ENCODE peak calls at places on chromosomes 12 and 14, in seven cellular contexts. G, M, J, L, K, F and A are unnamed samples.
A peak's percentile ranks its signal among the peaks of the same experiment; 100 is the strongest.

GRCh38 chr14:33014710-33015109 is 76.0 kb downstream of the NPAS3 start:
- DNase-seq in G (peak; percentile 1), M (no peak), J (no peak), L (no peak), K (no peak), F (no peak), A (no peak)

GRCh38 chr14:35406811-35407630 is 2.5 kb upstream of the NFKBIA start:
- DNase-seq in G (peak; percentile 82), M (peak; percentile 91), J (peak; percentile 87), L (no peak), K (peak; percentile 45), F (no peak), A (no peak)

GRCh38 chr14:52018252-52018651 is 28.9 kb downstream of the RTRAF start:
- DNase-seq in G (no peak), M (peak; percentile 84), J (no peak), L (no peak), K (no peak), F (no peak), A (no peak)

GRCh38 chr14:74611672-74612345 is at the start of gene LTBP2:
- DNase-seq in G (peak; percentile 45), M (peak; percentile 72), J (peak; percentile 16), L (no peak), K (no peak), F (no peak), A (no peak)

GRCh38 chr12:94205738-94206310 is 57.4 kb downstream of the PLXNC1 start:
- DNase-seq in G (no peak), M (no peak), J (no peak), L (no peak), K (no peak), F (no peak), A (no peak)

GRCh38 chr12:88814789-88815188 is 234.5 kb upstream of the KITLG start:
- DNase-seq in G (no peak), M (no peak), J (no peak), L (no peak), K (no peak), F (no peak), A (no peak)

GRCh38 chr12:22982635-22983034 is 357.7 kb downstream of the ETNK1 start:
- DNase-seq in G (no peak), M (no peak), J (no peak), L (no peak), K (no peak), F (no peak), A (no peak)

GRCh38 chr14:53295985-53296582 is 143.0 kb upstream of the DDHD1 start:
- DNase-seq in G (peak; percentile 37), M (peak; percentile 76), J (peak; percentile 78), L (no peak), K (no peak), F (no peak), A (no peak)

GRCh38 chr14:53355581-53356112 is 202.5 kb upstream of the DDHD1 start:
- DNase-seq in G (peak; percentile 100), M (peak; percentile 60), J (no peak), L (no peak), K (no peak), F (no peak), A (peak; percentile 78)

GRCh38 chr14:62179367-62180018 is 417.3 kb downstream of the SNAPC1 start:
- DNase-seq in G (peak; percentile 88), M (peak; percentile 94), J (peak; percentile 84), L (no peak), K (peak; percentile 73), F (peak; percentile 62), A (peak; percentile 64)

GRCh38 chr14:104420990-104421389 is 158.6 kb upstream of the C14orf180 start:
- DNase-seq in G (no peak), M (no peak), J (no peak), L (no peak), K (no peak), F (no peak), A (no peak)

GRCh38 chr12:31702047-31702446 is 26.8 kb downstream of the AMN1 start:
- DNase-seq in G (peak; percentile 69), M (no peak), J (no peak), L (no peak), K (no peak), F (no peak), A (no peak)

GRCh38 chr12:122849352-122850047 is 14.2 kb downstream of the HIP1R start:
- DNase-seq in G (no peak), M (no peak), J (no peak), L (no peak), K (no peak), F (no peak), A (no peak)

GRCh38 chr12:51262758-51263177 is 7.4 kb downstream of the SMAGP start:
- DNase-seq in G (peak; percentile 76), M (peak; percentile 68), J (no peak), L (no peak), K (peak; percentile 37), F (peak; percentile 52), A (peak; percentile 58)

GRCh38 chr12:30631710-30632109 is 64.0 kb downstream of the IPO8 start:
- DNase-seq in G (no peak), M (no peak), J (no peak), L (no peak), K (no peak), F (no peak), A (no peak)

GRCh38 chr12:7188557-7189397 is 709 bp upstream of the PEX5 start:
- DNase-seq in G (peak; percentile 93), M (peak; percentile 81), J (peak; percentile 63), L (peak; percentile 49), K (peak; percentile 38), F (peak; percentile 93), A (peak; percentile 76)

GRCh38 chr14:91315844-91316267 is 71.4 kb upstream of the GPR68 start:
- DNase-seq in G (peak; percentile 7), M (no peak), J (no peak), L (peak; percentile 79), K (no peak), F (no peak), A (no peak)

DNA sequence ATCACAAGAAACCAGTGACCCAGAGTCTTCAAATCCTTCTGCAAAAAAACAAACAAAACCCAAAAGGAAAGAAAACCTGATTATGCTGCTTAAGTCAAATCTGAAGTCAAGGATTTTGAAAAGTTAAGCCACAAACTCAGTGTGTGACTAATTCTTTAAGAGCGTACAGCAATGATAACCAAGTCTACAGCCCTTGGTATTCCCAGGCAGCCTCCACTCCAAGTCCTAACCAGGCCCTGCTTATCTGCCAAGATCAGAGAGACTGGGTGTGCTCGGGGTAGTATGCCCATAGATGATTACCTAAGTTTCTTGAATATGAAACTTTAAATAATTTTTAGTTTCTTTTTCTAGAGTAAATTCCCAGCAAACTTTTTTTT is 13.1 kb downstream of the PGAM5 start:
- DNase-seq in G (no peak), M (peak; percentile 5), J (no peak), L (no peak), K (no peak), F (no peak), A (no peak)
- H3K36me3 ChIP-seq in G (peaks cover 36% of the 10 kb centered on the region), M (peaks cover 87% of the 10 kb centered on the region), J (peaks cover 79% of the 10 kb centered on the region), L (peaks cover 72% of the 10 kb centered on the region), K (peaks cover 43% of the 10 kb centered on the region), F (peaks cover 94% of the 10 kb centered on the region), A (peaks cover 93% of the 10 kb centered on the region)

DNA sequence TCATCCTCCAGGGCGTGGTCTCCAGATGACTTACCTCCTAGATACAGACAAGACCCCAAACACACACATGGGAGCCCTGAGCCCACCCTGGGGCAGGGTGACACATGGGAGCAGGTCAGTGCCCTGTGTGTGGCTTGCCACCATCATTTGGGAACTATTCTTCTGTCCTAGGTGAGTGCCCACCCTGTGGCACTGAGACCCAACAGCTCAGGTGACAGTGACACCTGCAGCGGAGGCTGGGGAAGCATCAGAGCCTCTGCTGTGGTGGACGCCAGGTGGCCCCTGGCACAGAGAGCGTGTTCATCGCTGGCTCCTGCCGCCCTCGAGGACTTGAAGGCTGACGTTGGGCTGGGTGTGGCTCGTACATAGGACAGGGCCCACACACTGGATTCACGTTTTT is 23.0 kb downstream of the SFSWAP start:
- DNase-seq in G (no peak), M (no peak), J (no peak), L (no peak), K (no peak), F (no peak), A (no peak)
- H3K36me3 ChIP-seq in G (peaks cover 8% of the 10 kb centered on the region), M (peaks cover 78% of the 10 kb centered on the region), J (peaks cover 52% of the 10 kb centered on the region), L (peaks cover 76% of the 10 kb centered on the region), K (peaks cover 30% of the 10 kb centered on the region), F (peaks cover 67% of the 10 kb centered on the region), A (peaks cover 83% of the 10 kb centered on the region)

GRCh38 chr12:53506450-53506785 is 866 bp downstream of the NPFF start:
- DNase-seq in G (no peak), M (no peak), J (no peak), L (no peak), K (no peak), F (no peak), A (no peak)

GRCh38 chr12:53506881-53507719 is at the start of gene NPFF:
- DNase-seq in G (no peak), M (no peak), J (no peak), L (no peak), K (no peak), F (no peak), A (no peak)

GRCh38 chr12:53513712-53514415 is 6.6 kb upstream of the NPFF start:
- DNase-seq in G (no peak), M (no peak), J (no peak), L (no peak), K (no peak), F (no peak), A (no peak)

GRCh38 chr12:53508534-53509199 is 1.4 kb upstream of the NPFF start:
- DNase-seq in G (peak; percentile 89), M (peak; percentile 90), J (peak; percentile 93), L (peak; percentile 70), K (peak; percentile 77), F (peak; percentile 88), A (peak; percentile 71)

GRCh38 chr12:53510181-53510812 is 3.0 kb upstream of the NPFF start:
- DNase-seq in G (no peak), M (no peak), J (no peak), L (no peak), K (no peak), F (no peak), A (no peak)
- H3K36me3 ChIP-seq in G (peaks cover 1% of the 10 kb centered on the region), M (peaks cover 68% of the 10 kb centered on the region), J (peaks cover 57% of the 10 kb centered on the region), L (peaks cover 47% of the 10 kb centered on the region), K (no peaks in the 10 kb centered on the region), F (peaks cover 23% of the 10 kb centered on the region), A (peaks cover 55% of the 10 kb centered on the region)

GRCh38 chr12:71786840-71787239 is 32.2 kb downstream of the RAB21 start:
- DNase-seq in G (no peak), M (no peak), J (no peak), L (no peak), K (peak; percentile 28), F (no peak), A (no peak)

GRCh38 chr12:71791473-71792150 is 36.9 kb downstream of the RAB21 start:
- DNase-seq in G (no peak), M (no peak), J (no peak), L (no peak), K (no peak), F (no peak), A (no peak)

GRCh38 chr12:71782007-71782406 is 27.3 kb downstream of the RAB21 start:
- DNase-seq in G (no peak), M (no peak), J (no peak), L (no peak), K (no peak), F (no peak), A (no peak)

GRCh38 chr12:71792599-71792998 is 37.9 kb downstream of the RAB21 start:
- DNase-seq in G (no peak), M (no peak), J (no peak), L (no peak), K (no peak), F (no peak), A (no peak)

DNA sequence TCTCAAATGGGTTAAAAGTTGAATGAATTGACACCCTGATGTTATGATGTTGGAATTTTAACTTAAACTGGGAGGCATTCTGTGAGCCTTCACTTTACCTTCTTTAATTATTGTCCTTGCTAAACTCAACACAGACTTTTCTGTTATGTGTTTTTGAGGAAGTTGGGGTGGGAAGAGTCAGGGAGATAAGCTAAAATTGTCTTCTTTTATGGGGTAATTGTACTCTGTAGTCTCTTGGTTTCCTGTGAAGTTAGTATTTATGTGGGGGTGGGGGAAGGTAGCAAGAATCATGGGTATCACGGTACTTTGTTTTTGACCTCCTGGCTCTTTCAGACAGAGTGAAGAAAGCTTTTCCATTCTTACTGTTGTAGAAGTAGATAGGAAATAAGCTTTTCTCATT is 32.9 kb downstream of the RAB21 start:
- DNase-seq in G (no peak), M (no peak), J (no peak), L (no peak), K (no peak), F (no peak), A (no peak)
- H3K36me3 ChIP-seq in G (no peaks in the 10 kb centered on the region), M (peaks cover 65% of the 10 kb centered on the region), J (peaks cover 7% of the 10 kb centered on the region), L (peaks cover 43% of the 10 kb centered on the region), K (no peaks in the 10 kb centered on the region), F (peaks cover 8% of the 10 kb centered on the region), A (peaks cover 15% of the 10 kb centered on the region)